ENCODE peak calls at places on chromosomes 1 and 21, in four cellular contexts. One of them, this sample, is unnamed.

GRCh38 chr1:157199421-157199755 is 61.2 kb upstream of the ETV3 start:
- DNase-seq in HepG2: no peak
- DNase-seq in GM12878: no peak
- DNase-seq in SK-N-SH: no peak
- DNase-seq in this sample: no peak

GRCh38 chr1:113434874-113435175 is 44.5 kb downstream of the MAGI3 start:
- DNase-seq in HepG2: no peak
- DNase-seq in GM12878: no peak
- DNase-seq in SK-N-SH: no peak
- DNase-seq in this sample: no peak

GRCh38 chr1:157960773-157961172 is 32.7 kb upstream of the KIRREL1 start:
- DNase-seq in HepG2: no peak
- DNase-seq in GM12878: no peak
- DNase-seq in SK-N-SH: no peak
- DNase-seq in this sample: no peak

GRCh38 chr1:196209983-196210382 is 398.3 kb downstream of the KCNT2 start:
- DNase-seq in HepG2: no peak
- DNase-seq in GM12878: no peak
- DNase-seq in SK-N-SH: peak; percentile 6
- DNase-seq in this sample: no peak

GRCh38 chr1:47405697-47406096 is 10.4 kb upstream of the FOXE3 start:
- DNase-seq in HepG2: no peak
- DNase-seq in GM12878: no peak
- DNase-seq in SK-N-SH: no peak
- DNase-seq in this sample: no peak

GRCh38 chr1:61585714-61586113 is 139.2 kb downstream of the TM2D1 start:
- DNase-seq in HepG2: no peak
- DNase-seq in GM12878: no peak
- DNase-seq in SK-N-SH: peak; percentile 57
- DNase-seq in this sample: no peak

GRCh38 chr1:179229214-179230140 is at the start of gene ABL2:
- DNase-seq in HepG2: peak; percentile 18
- DNase-seq in GM12878: no peak
- DNase-seq in SK-N-SH: peak; percentile 96
- DNase-seq in this sample: peak; percentile 29

GRCh38 chr1:111280267-111280666 is 10.4 kb upstream of the CHIA start:
- DNase-seq in HepG2: no peak
- DNase-seq in GM12878: no peak
- DNase-seq in SK-N-SH: no peak
- DNase-seq in this sample: no peak

GRCh38 chr1:970973-971730 is 4.9 kb downstream of the PLEKHN1 start:
- DNase-seq in HepG2: no peak
- DNase-seq in GM12878: no peak
- DNase-seq in SK-N-SH: no peak
- DNase-seq in this sample: no peak

GRCh38 chr1:110875216-110875731 is 2.3 kb downstream of the CD53 start:
- DNase-seq in HepG2: no peak
- DNase-seq in GM12878: peak; percentile 73
- DNase-seq in SK-N-SH: no peak
- DNase-seq in this sample: no peak

GRCh38 chr1:181324797-181325616 is 158.3 kb upstream of the CACNA1E start:
- DNase-seq in HepG2: no peak
- DNase-seq in GM12878: no peak
- DNase-seq in SK-N-SH: no peak
- DNase-seq in this sample: peak; percentile 23

GRCh38 chr1:92478393-92478792 is 8.3 kb downstream of the GFI1 start:
- DNase-seq in HepG2: no peak
- DNase-seq in GM12878: no peak
- DNase-seq in SK-N-SH: no peak
- DNase-seq in this sample: no peak

GRCh38 chr1:159753386-159753785 is 27.4 kb upstream of the DUSP23 start:
- DNase-seq in HepG2: no peak
- DNase-seq in GM12878: no peak
- DNase-seq in SK-N-SH: no peak
- DNase-seq in this sample: no peak

GRCh38 chr1:241068359-241068758 is 288.6 kb downstream of the RGS7 start:
- DNase-seq in HepG2: no peak
- DNase-seq in GM12878: no peak
- DNase-seq in SK-N-SH: no peak
- DNase-seq in this sample: no peak

DNA sequence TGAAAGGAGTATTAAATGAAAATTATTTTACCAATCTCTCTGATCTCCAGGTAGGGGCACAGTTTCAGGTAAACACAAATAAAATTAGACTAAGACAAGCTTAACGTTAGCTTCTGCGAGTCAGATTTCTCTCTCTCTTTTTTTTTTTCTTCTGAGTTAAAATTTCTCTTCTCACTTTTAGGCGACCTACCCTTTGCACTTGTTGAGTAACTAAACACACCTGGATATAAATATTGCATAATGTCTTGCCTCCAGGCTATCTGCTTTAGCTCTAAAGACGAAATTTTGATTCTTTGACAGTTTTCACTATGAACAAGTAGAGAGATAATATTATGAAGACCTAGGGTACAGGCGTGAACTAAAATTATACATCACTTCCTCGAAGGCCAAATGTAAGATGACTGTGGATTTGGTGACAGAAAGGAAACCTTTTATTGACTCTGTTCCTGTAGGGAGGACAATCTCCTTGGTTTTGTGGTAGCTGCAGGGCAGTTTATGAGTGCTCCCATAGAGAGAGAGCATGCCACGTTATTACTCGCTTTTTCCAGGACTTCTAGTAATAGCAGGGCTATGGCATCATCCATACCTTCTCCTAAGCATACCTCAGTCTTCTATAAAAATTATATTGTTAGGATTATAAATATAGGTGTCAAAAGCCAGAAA is 303.8 kb upstream of the NEGR1 start:
- DNase-seq in HepG2: no peak
- DNase-seq in GM12878: no peak
- DNase-seq in SK-N-SH: no peak
- DNase-seq in this sample: no peak
- TF ChIP-seq PBX3 in HepG2: no peak
- TF ChIP-seq PBX3 in GM12878: no peak
- TF ChIP-seq PBX3 in SK-N-SH: no peak
- TF ChIP-seq PBX3 in this sample: no peak

GRCh38 chr21:17501107-17502006 is 11.5 kb upstream of the CXADR start:
- DNase-seq in HepG2: peak; percentile 98
- DNase-seq in GM12878: no peak
- DNase-seq in SK-N-SH: no peak
- DNase-seq in this sample: no peak

GRCh38 chr21:17512245-17513213 is at the start of gene CXADR:
- DNase-seq in HepG2: peak; percentile 89
- DNase-seq in GM12878: no peak
- DNase-seq in SK-N-SH: peak; percentile 93
- DNase-seq in this sample: peak; percentile 57

GRCh38 chr21:17506936-17507335 is 5.9 kb upstream of the CXADR start:
- DNase-seq in HepG2: no peak
- DNase-seq in GM12878: no peak
- DNase-seq in SK-N-SH: no peak
- DNase-seq in this sample: no peak
- TF ChIP-seq PBX3 in HepG2: no peak
- TF ChIP-seq PBX3 in GM12878: no peak
- TF ChIP-seq PBX3 in SK-N-SH: no peak
- TF ChIP-seq PBX3 in this sample: no peak

GRCh38 chr1:21381354-21381753 is 58.6 kb upstream of the NBPF3 start:
- DNase-seq in HepG2: no peak
- DNase-seq in GM12878: no peak
- DNase-seq in SK-N-SH: no peak
- DNase-seq in this sample: no peak
- TF ChIP-seq PBX3 in HepG2: no peak
- TF ChIP-seq PBX3 in GM12878: no peak
- TF ChIP-seq PBX3 in SK-N-SH: no peak
- TF ChIP-seq PBX3 in this sample: no peak

DNA sequence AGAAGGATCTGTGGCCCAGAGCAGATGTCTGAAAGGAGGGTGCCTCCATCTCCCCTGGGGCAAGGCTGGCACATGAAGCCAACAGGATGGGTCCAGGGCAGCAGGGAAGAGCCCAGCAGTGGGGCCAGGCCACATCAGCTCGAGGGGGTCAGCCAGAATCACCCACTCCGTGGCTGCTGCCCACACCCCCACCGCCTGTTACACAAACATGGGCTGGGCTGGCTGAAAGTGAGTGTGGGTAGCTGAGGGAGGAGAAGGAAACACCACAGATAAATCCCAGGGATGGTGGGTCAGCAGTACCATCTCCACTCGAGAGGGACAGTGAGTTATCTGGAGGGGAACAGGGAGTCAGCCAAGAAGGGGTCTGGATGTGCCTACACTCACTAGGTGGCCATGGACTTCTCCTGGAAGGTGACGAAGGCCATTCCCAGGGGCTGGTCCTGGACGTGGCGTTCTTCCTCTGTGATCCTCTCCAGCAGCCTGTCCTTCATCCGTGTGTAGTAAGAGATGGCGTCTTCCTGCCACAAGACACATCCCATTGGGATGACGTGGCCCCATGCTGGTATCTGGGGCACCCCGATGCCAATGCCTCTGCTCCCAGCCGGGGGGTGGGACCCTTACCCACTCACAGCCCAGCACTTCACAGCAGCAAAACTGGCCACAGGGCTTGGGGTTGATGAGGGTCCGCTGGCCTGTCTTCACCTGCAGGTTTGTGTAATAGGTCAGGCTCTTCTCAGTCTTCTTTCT is 20.2 kb downstream of the TMEM63A start:
- DNase-seq in HepG2: no peak
- DNase-seq in GM12878: no peak
- DNase-seq in SK-N-SH: no peak
- DNase-seq in this sample: no peak
- TF ChIP-seq PBX3 in HepG2: no peak
- TF ChIP-seq PBX3 in GM12878: no peak
- TF ChIP-seq PBX3 in SK-N-SH: no peak
- TF ChIP-seq PBX3 in this sample: no peak

GRCh38 chr1:83996621-83997020 is 2.3 kb downstream of the TTLL7 start:
- DNase-seq in HepG2: no peak
- DNase-seq in GM12878: no peak
- DNase-seq in SK-N-SH: no peak
- DNase-seq in this sample: no peak
- TF ChIP-seq PBX3 in HepG2: no peak
- TF ChIP-seq PBX3 in GM12878: no peak
- TF ChIP-seq PBX3 in SK-N-SH: peak; percentile 98
- TF ChIP-seq PBX3 in this sample: no peak

GRCh38 chr1:21492171-21492625 is 17.0 kb upstream of the ALPL start:
- DNase-seq in HepG2: no peak
- DNase-seq in GM12878: no peak
- DNase-seq in SK-N-SH: no peak
- DNase-seq in this sample: no peak

GRCh38 chr1:21489146-21489545 is 20.1 kb upstream of the ALPL start:
- DNase-seq in HepG2: no peak
- DNase-seq in GM12878: no peak
- DNase-seq in SK-N-SH: no peak
- DNase-seq in this sample: no peak

GRCh38 chr1:21494196-21494595 is 15.0 kb upstream of the ALPL start:
- DNase-seq in HepG2: no peak
- DNase-seq in GM12878: no peak
- DNase-seq in SK-N-SH: no peak
- DNase-seq in this sample: no peak

GRCh38 chr1:21491483-21492170 is 17.6 kb upstream of the ALPL start:
- DNase-seq in HepG2: no peak
- DNase-seq in GM12878: no peak
- DNase-seq in SK-N-SH: no peak
- DNase-seq in this sample: no peak

GRCh38 chr1:21490774-21491482 is 18.3 kb upstream of the ALPL start:
- DNase-seq in HepG2: peak; percentile 41
- DNase-seq in GM12878: no peak
- DNase-seq in SK-N-SH: peak; percentile 60
- DNase-seq in this sample: peak; percentile 67
- TF ChIP-seq PBX3 in HepG2: no peak
- TF ChIP-seq PBX3 in GM12878: no peak
- TF ChIP-seq PBX3 in SK-N-SH: no peak
- TF ChIP-seq PBX3 in this sample: no peak

GRCh38 chr1:53549781-53550180 is 90.6 kb downstream of the DMRTB1 start:
- DNase-seq in HepG2: no peak
- DNase-seq in GM12878: no peak
- DNase-seq in SK-N-SH: no peak
- DNase-seq in this sample: no peak
- TF ChIP-seq PBX3 in HepG2: no peak
- TF ChIP-seq PBX3 in GM12878: no peak
- TF ChIP-seq PBX3 in SK-N-SH: no peak
- TF ChIP-seq PBX3 in this sample: no peak

DNA sequence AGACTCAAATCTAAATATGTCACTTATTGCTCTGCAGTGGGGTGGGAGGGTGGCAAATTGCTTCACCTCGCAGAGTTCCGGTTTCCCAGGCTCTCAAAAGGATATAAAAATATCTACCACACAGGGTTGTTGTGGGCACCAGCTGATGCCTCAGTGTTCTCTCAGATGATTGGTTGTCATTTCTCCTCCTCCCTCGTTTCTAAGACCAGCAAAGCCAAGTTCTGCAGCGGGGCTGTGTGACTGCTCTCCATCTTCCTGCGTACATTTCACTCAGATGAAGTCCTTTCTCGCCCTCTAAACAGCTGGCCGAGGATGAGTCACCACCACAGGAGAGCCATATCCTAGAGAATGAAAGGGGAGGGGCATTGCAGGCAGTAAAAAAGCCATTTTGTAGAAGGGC is 35.0 kb upstream of the VWA5B1 start:
- DNase-seq in HepG2: no peak
- DNase-seq in GM12878: no peak
- DNase-seq in SK-N-SH: no peak
- DNase-seq in this sample: peak; percentile 60
- TF ChIP-seq PBX3 in HepG2: no peak
- TF ChIP-seq PBX3 in GM12878: no peak
- TF ChIP-seq PBX3 in SK-N-SH: no peak
- TF ChIP-seq PBX3 in this sample: no peak

This sample was measured in A549.